ENCODE peak calls at places on chromosome 11, in six cellular contexts. One of them, this sample, is unnamed.

GRCh38 chr11:86176165-86176884 is 68.2 kb upstream of the EED start:
- DNase-seq in GM19239: no peak
- DNase-seq in mesendoderm: no peak
- DNase-seq in right lobe of liver: peak
- DNase-seq in nephron progenitor cell: no peak
- DNase-seq in dermis microvascular lymphatic vessel endothelial cell: no peak
- DNase-seq in this sample: peak

GRCh38 chr11:120523196-120523595 is 11.6 kb downstream of the GRIK4 start:
- DNase-seq in GM19239: no peak
- DNase-seq in mesendoderm: no peak
- DNase-seq in right lobe of liver: no peak
- DNase-seq in nephron progenitor cell: peak
- DNase-seq in dermis microvascular lymphatic vessel endothelial cell: no peak
- DNase-seq in this sample: no peak

GRCh38 chr11:16923987-16924386 is 90.2 kb downstream of the PLEKHA7 start:
- DNase-seq in GM19239: no peak
- DNase-seq in mesendoderm: peak
- DNase-seq in right lobe of liver: no peak
- DNase-seq in nephron progenitor cell: no peak
- DNase-seq in dermis microvascular lymphatic vessel endothelial cell: no peak
- DNase-seq in this sample: peak

GRCh38 chr11:126824035-126824607 is 176.4 kb downstream of the KIRREL3 start:
- DNase-seq in GM19239: no peak
- DNase-seq in mesendoderm: peak
- DNase-seq in right lobe of liver: no peak
- DNase-seq in nephron progenitor cell: no peak
- DNase-seq in dermis microvascular lymphatic vessel endothelial cell: no peak
- DNase-seq in this sample: no peak

GRCh38 chr11:123406441-123407123 is 23.5 kb upstream of the GRAMD1B start:
- DNase-seq in GM19239: no peak
- DNase-seq in mesendoderm: no peak
- DNase-seq in right lobe of liver: no peak
- DNase-seq in nephron progenitor cell: no peak
- DNase-seq in dermis microvascular lymphatic vessel endothelial cell: no peak
- DNase-seq in this sample: no peak

GRCh38 chr11:69233761-69234136 is 60.2 kb upstream of the MYEOV start:
- DNase-seq in GM19239: no peak
- DNase-seq in mesendoderm: no peak
- DNase-seq in right lobe of liver: peak
- DNase-seq in nephron progenitor cell: peak
- DNase-seq in dermis microvascular lymphatic vessel endothelial cell: no peak
- DNase-seq in this sample: no peak

GRCh38 chr11:48093323-48093722 is 113.0 kb downstream of the PTPRJ start:
- DNase-seq in GM19239: no peak
- DNase-seq in mesendoderm: no peak
- DNase-seq in right lobe of liver: no peak
- DNase-seq in nephron progenitor cell: no peak
- DNase-seq in dermis microvascular lymphatic vessel endothelial cell: no peak
- DNase-seq in this sample: no peak

GRCh38 chr11:62398011-62398994 is 20.5 kb upstream of the SCGB1A1 start:
- DNase-seq in GM19239: no peak
- DNase-seq in mesendoderm: peak
- DNase-seq in right lobe of liver: peak
- DNase-seq in nephron progenitor cell: peak
- DNase-seq in dermis microvascular lymphatic vessel endothelial cell: no peak
- DNase-seq in this sample: no peak

GRCh38 chr11:89463381-89463780 is 27.8 kb downstream of the NOX4 start:
- DNase-seq in GM19239: no peak
- DNase-seq in mesendoderm: no peak
- DNase-seq in right lobe of liver: no peak
- DNase-seq in nephron progenitor cell: no peak
- DNase-seq in dermis microvascular lymphatic vessel endothelial cell: no peak
- DNase-seq in this sample: no peak

GRCh38 chr11:64429970-64430369 is 71.0 kb downstream of the RPS6KA4 start:
- DNase-seq in GM19239: no peak
- DNase-seq in mesendoderm: no peak
- DNase-seq in right lobe of liver: no peak
- DNase-seq in nephron progenitor cell: no peak
- DNase-seq in dermis microvascular lymphatic vessel endothelial cell: no peak
- DNase-seq in this sample: no peak

GRCh38 chr11:22244986-22245592 is 52.2 kb downstream of the ANO5 start:
- DNase-seq in GM19239: peak
- DNase-seq in mesendoderm: peak
- DNase-seq in right lobe of liver: peak
- DNase-seq in nephron progenitor cell: peak
- DNase-seq in dermis microvascular lymphatic vessel endothelial cell: peak
- DNase-seq in this sample: peak

GRCh38 chr11:81959341-81959740 is 774.3 kb downstream of the FAM181B start:
- DNase-seq in GM19239: no peak
- DNase-seq in mesendoderm: peak
- DNase-seq in right lobe of liver: no peak
- DNase-seq in nephron progenitor cell: peak
- DNase-seq in dermis microvascular lymphatic vessel endothelial cell: no peak
- DNase-seq in this sample: no peak

GRCh38 chr11:120229451-120230424 is 10.2 kb upstream of the POU2F3 start:
- DNase-seq in GM19239: no peak
- DNase-seq in mesendoderm: peak
- DNase-seq in right lobe of liver: no peak
- DNase-seq in nephron progenitor cell: no peak
- DNase-seq in dermis microvascular lymphatic vessel endothelial cell: no peak
- DNase-seq in this sample: no peak

GRCh38 chr11:86167499-86168161 is 76.9 kb upstream of the EED start:
- DNase-seq in GM19239: no peak
- DNase-seq in mesendoderm: no peak
- DNase-seq in right lobe of liver: no peak
- DNase-seq in nephron progenitor cell: no peak
- DNase-seq in dermis microvascular lymphatic vessel endothelial cell: no peak
- DNase-seq in this sample: no peak

GRCh38 chr11:65947133-65947532 is 1.9 kb downstream of the TSGA10IP start:
- DNase-seq in GM19239: no peak
- DNase-seq in mesendoderm: no peak
- DNase-seq in right lobe of liver: no peak
- DNase-seq in nephron progenitor cell: no peak
- DNase-seq in dermis microvascular lymphatic vessel endothelial cell: no peak
- DNase-seq in this sample: no peak

GRCh38 chr11:128942807-128943430 is at the start of gene TP53AIP1:
- DNase-seq in GM19239: no peak
- DNase-seq in mesendoderm: no peak
- DNase-seq in right lobe of liver: no peak
- DNase-seq in nephron progenitor cell: no peak
- DNase-seq in dermis microvascular lymphatic vessel endothelial cell: no peak
- DNase-seq in this sample: no peak

GRCh38 chr11:129323896-129324522 is 51.6 kb upstream of the BARX2 start:
- DNase-seq in GM19239: no peak
- DNase-seq in mesendoderm: no peak
- DNase-seq in right lobe of liver: peak
- DNase-seq in nephron progenitor cell: no peak
- DNase-seq in dermis microvascular lymphatic vessel endothelial cell: no peak
- DNase-seq in this sample: no peak

GRCh38 chr11:134207538-134208239 is 16.1 kb downstream of the NCAPD3 start:
- DNase-seq in GM19239: no peak
- DNase-seq in mesendoderm: peak
- DNase-seq in right lobe of liver: peak
- DNase-seq in nephron progenitor cell: peak
- DNase-seq in dermis microvascular lymphatic vessel endothelial cell: no peak
- DNase-seq in this sample: no peak

GRCh38 chr11:57567210-57567511 is 311 bp downstream of the UBE2L6 start:
- DNase-seq in GM19239: no peak
- DNase-seq in mesendoderm: no peak
- DNase-seq in right lobe of liver: no peak
- DNase-seq in nephron progenitor cell: no peak
- DNase-seq in dermis microvascular lymphatic vessel endothelial cell: no peak
- DNase-seq in this sample: peak

GRCh38 chr11:26792956-26793355 is 71.1 kb upstream of the SLC5A12 start:
- DNase-seq in GM19239: no peak
- DNase-seq in mesendoderm: no peak
- DNase-seq in right lobe of liver: no peak
- DNase-seq in nephron progenitor cell: no peak
- DNase-seq in dermis microvascular lymphatic vessel endothelial cell: no peak
- DNase-seq in this sample: no peak

GRCh38 chr11:14413307-14414072 is 54.5 kb upstream of the RRAS2 start:
- DNase-seq in GM19239: no peak
- DNase-seq in mesendoderm: peak
- DNase-seq in right lobe of liver: no peak
- DNase-seq in nephron progenitor cell: no peak
- DNase-seq in dermis microvascular lymphatic vessel endothelial cell: no peak
- DNase-seq in this sample: no peak

GRCh38 chr11:9137293-9138132 is 46.1 kb upstream of the SCUBE2 start:
- DNase-seq in GM19239: peak
- DNase-seq in mesendoderm: peak
- DNase-seq in right lobe of liver: peak
- DNase-seq in nephron progenitor cell: peak
- DNase-seq in dermis microvascular lymphatic vessel endothelial cell: peak
- DNase-seq in this sample: peak

GRCh38 chr11:122209619-122210377 is 93.8 kb upstream of the BLID start:
- DNase-seq in GM19239: no peak
- DNase-seq in mesendoderm: no peak
- DNase-seq in right lobe of liver: peak
- DNase-seq in nephron progenitor cell: no peak
- DNase-seq in dermis microvascular lymphatic vessel endothelial cell: peak
- DNase-seq in this sample: no peak

GRCh38 chr11:127451852-127452251 is 451.3 kb upstream of the KIRREL3 start:
- DNase-seq in GM19239: no peak
- DNase-seq in mesendoderm: no peak
- DNase-seq in right lobe of liver: no peak
- DNase-seq in nephron progenitor cell: no peak
- DNase-seq in dermis microvascular lymphatic vessel endothelial cell: no peak
- DNase-seq in this sample: no peak

GRCh38 chr11:2436013-2436520 is 8.2 kb downstream of the TRPM5 start:
- DNase-seq in GM19239: no peak
- DNase-seq in mesendoderm: no peak
- DNase-seq in right lobe of liver: no peak
- DNase-seq in nephron progenitor cell: no peak
- DNase-seq in dermis microvascular lymphatic vessel endothelial cell: no peak
- DNase-seq in this sample: no peak

GRCh38 chr11:20501252-20501651 is 98.2 kb upstream of the SLC6A5 start:
- DNase-seq in GM19239: no peak
- DNase-seq in mesendoderm: no peak
- DNase-seq in right lobe of liver: no peak
- DNase-seq in nephron progenitor cell: no peak
- DNase-seq in dermis microvascular lymphatic vessel endothelial cell: no peak
- DNase-seq in this sample: no peak

GRCh38 chr11:44505591-44506054 is 59.8 kb upstream of the CD82 start:
- DNase-seq in GM19239: no peak
- DNase-seq in mesendoderm: peak
- DNase-seq in right lobe of liver: no peak
- DNase-seq in nephron progenitor cell: no peak
- DNase-seq in dermis microvascular lymphatic vessel endothelial cell: no peak
- DNase-seq in this sample: no peak

GRCh38 chr11:31652528-31652927 is 143.0 kb downstream of the ELP4 start:
- DNase-seq in GM19239: no peak
- DNase-seq in mesendoderm: no peak
- DNase-seq in right lobe of liver: no peak
- DNase-seq in nephron progenitor cell: no peak
- DNase-seq in dermis microvascular lymphatic vessel endothelial cell: no peak
- DNase-seq in this sample: peak

GRCh38 chr11:35235944-35236666 is 97.1 kb downstream of the CD44 start:
- DNase-seq in GM19239: no peak
- DNase-seq in mesendoderm: no peak
- DNase-seq in right lobe of liver: no peak
- DNase-seq in nephron progenitor cell: no peak
- DNase-seq in dermis microvascular lymphatic vessel endothelial cell: no peak
- DNase-seq in this sample: no peak

GRCh38 chr11:118872403-118872821 is 11.3 kb upstream of the CXCR5 start:
- DNase-seq in GM19239: no peak
- DNase-seq in mesendoderm: no peak
- DNase-seq in right lobe of liver: no peak
- DNase-seq in nephron progenitor cell: no peak
- DNase-seq in dermis microvascular lymphatic vessel endothelial cell: no peak
- DNase-seq in this sample: peak

GRCh38 chr11:102226702-102227101 is 90.6 kb upstream of the BIRC3 start:
- DNase-seq in GM19239: no peak
- DNase-seq in mesendoderm: peak
- DNase-seq in right lobe of liver: no peak
- DNase-seq in nephron progenitor cell: no peak
- DNase-seq in dermis microvascular lymphatic vessel endothelial cell: no peak
- DNase-seq in this sample: no peak